ENCODE peak calls at places on chromosomes 13 and 19, in ten cellular contexts. X, B, N, O, V, J, M, W, U and E are unnamed samples.

GRCh38 chr13:72808917-72809500 is 27.1 kb downstream of the PIBF1 start:
- DNase-seq in U (peak; percentile 48), W (no peak), N (no peak), V (no peak), M (no peak), O (no peak), X (peak; percentile 9), J (no peak), B (no peak), E (no peak)

GRCh38 chr19:39223703-39224279 is 19.7 kb upstream of the SYCN start:
- DNase-seq in B (no peak), U (no peak), O (no peak), V (no peak), N (no peak), M (no peak), J (no peak), W (no peak), X (peak; percentile 37), E (no peak)

GRCh38 chr19:33604651-33605050 is 17.1 kb upstream of the CHST8 start:
- DNase-seq in X (no peak), N (no peak), J (no peak), M (no peak), V (no peak), U (no peak), B (no peak), W (no peak), O (no peak), E (no peak)

GRCh38 chr19:15453091-15453498 is 3.3 kb upstream of the WIZ start:
- DNase-seq in N (no peak), W (no peak), O (no peak), U (no peak), V (peak; percentile 63), B (no peak), X (no peak), J (no peak), M (peak; percentile 89), E (no peak)

GRCh38 chr13:113836917-113837553 is 26.8 kb downstream of the GAS6 start:
- DNase-seq in O (peak; percentile 58), M (no peak), N (no peak), B (no peak), W (peak; percentile 67), J (peak; percentile 76), X (no peak), V (peak; percentile 89), U (no peak), E (no peak)

GRCh38 chr19:45419895-45420294 is 3.8 kb downstream of the ERCC1 start:
- DNase-seq in U (no peak), J (no peak), V (no peak), B (no peak), W (no peak), X (no peak), M (no peak), N (no peak), O (no peak), E (no peak)

GRCh38 chr13:106443625-106444024 is 91.8 kb downstream of the EFNB2 start:
- DNase-seq in V (no peak), X (no peak), J (no peak), N (no peak), U (no peak), W (no peak), O (no peak), M (no peak), B (no peak), E (no peak)

GRCh38 chr13:89951341-89951740 is 1396.1 kb upstream of the MIR17HG start:
- DNase-seq in O (no peak), V (no peak), W (no peak), J (no peak), N (no peak), M (no peak), X (no peak), B (no peak), U (no peak), E (no peak)

GRCh38 chr19:364496-365287 is 20.1 kb upstream of the MIER2 start:
- DNase-seq in B (no peak), U (no peak), V (no peak), W (no peak), X (no peak), O (no peak), M (no peak), N (no peak), J (no peak), E (no peak)
- H3K27me3 ChIP-seq in B (no peaks in the 10 kb centered on the region), U (no peaks in the 10 kb centered on the region), V (no peaks in the 10 kb centered on the region), W (no peaks in the 10 kb centered on the region), X (no peaks in the 10 kb centered on the region), O (peaks cover 11% of the 10 kb centered on the region), M (no peaks in the 10 kb centered on the region), N (peaks cover 9% of the 10 kb centered on the region), J (peaks cover 69% of the 10 kb centered on the region), E (no peaks in the 10 kb centered on the region)

GRCh38 chr19:55366790-55367189 is 3.5 kb downstream of the IL11 start:
- DNase-seq in B (no peak), J (no peak), X (no peak), V (no peak), N (no peak), U (no peak), W (no peak), M (no peak), O (no peak), E (no peak)

GRCh38 chr19:55370305-55370988 is at the start of gene IL11:
- DNase-seq in O (no peak), W (no peak), M (no peak), X (no peak), N (no peak), V (no peak), J (no peak), U (no peak), B (no peak), E (no peak)

GRCh38 chr19:55368106-55368505 is 2.2 kb downstream of the IL11 start:
- DNase-seq in U (no peak), B (no peak), X (no peak), V (no peak), W (no peak), O (no peak), J (no peak), M (peak; percentile 65), N (no peak), E (no peak)

GRCh38 chr19:55369651-55370304 is 485 bp downstream of the IL11 start:
- DNase-seq in U (peak; percentile 40), W (no peak), M (peak; percentile 82), O (no peak), N (no peak), X (peak; percentile 63), B (peak; percentile 37), J (no peak), V (no peak), E (no peak)

DNA sequence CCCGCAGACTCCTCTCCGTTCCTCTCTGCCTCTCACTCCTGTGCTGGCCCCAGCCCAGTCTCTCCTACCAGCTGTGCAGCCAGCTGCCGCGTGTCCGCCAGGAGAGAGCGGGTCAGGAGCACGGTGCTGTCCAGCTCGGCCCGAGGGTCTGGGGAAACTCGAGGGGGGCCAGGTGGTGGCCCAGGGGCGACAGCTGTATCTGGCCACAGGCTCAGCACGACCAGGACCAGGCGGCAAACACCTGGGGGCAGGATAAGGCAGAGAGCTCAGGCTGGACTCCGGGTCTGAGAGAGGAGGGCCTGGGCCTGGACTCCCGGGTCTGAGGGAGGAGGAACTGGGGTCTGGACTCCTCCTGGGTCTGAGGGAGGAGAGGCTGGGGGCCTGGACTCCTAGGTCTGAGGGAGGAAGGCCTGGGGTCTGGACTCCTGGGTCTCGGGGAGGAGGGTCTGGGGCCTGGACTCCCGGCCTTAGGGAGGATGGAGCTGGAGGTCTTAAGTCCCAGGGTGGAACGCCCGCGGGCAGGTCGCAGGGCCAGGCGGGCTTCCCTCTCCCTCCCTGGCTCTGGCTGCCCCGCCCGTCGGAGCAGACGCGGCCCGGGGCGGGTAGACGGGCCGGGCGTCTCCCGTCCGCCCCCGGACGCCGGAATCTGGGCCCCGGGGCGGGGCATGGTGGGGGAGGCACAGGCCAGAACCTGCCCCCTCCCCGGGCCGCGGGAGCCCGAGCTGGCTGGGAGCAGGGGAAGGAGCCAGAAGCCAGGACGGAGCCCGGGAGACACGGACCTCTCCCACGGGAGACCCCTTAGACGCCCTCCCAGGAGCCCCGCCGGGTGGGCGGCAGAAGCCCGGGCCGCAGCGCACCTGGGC is 1.3 kb downstream of the IL11 start:
- DNase-seq in V (no peak), B (no peak), J (no peak), U (peak; percentile 20), N (no peak), M (peak; percentile 89), O (no peak), X (no peak), W (no peak), E (no peak)
- H3K4me3 ChIP-seq in V (no peak overlapping the region), B (no peak overlapping the region), J (peak overlapping the region; percentile 45), U (no peak overlapping the region), N (no peak overlapping the region), M (peak overlapping the region; percentile 17), O (peak overlapping the region; percentile 22), X (peak overlapping the region; percentile 73), W (no peak overlapping the region), E (peak overlapping the region; percentile 32)

GRCh38 chr19:4067396-4068057 is 828 bp upstream of the ZBTB7A start:
- DNase-seq in U (no peak), B (no peak), V (no peak), O (peak; percentile 48), X (no peak), N (no peak), J (no peak), M (peak; percentile 90), W (no peak), E (no peak)

GRCh38 chr19:4069331-4069959 is 2.7 kb upstream of the ZBTB7A start:
- DNase-seq in M (no peak), U (peak; percentile 91), W (no peak), X (no peak), N (peak; percentile 62), B (peak; percentile 63), V (no peak), O (peak; percentile 63), J (no peak), E (no peak)

GRCh38 chr19:4066176-4066606 is 508 bp downstream of the ZBTB7A start:
- DNase-seq in X (no peak), V (no peak), B (peak; percentile 83), O (peak; percentile 67), M (peak; percentile 91), W (peak; percentile 76), N (peak; percentile 52), J (peak; percentile 63), U (no peak), E (no peak)

GRCh38 chr19:4066682-4067395 is at the start of gene ZBTB7A:
- DNase-seq in U (peak; percentile 87), O (peak; percentile 86), M (peak; percentile 96), N (peak; percentile 91), X (no peak), W (peak; percentile 87), B (peak; percentile 87), V (peak; percentile 95), J (peak; percentile 87), E (no peak)

DNA sequence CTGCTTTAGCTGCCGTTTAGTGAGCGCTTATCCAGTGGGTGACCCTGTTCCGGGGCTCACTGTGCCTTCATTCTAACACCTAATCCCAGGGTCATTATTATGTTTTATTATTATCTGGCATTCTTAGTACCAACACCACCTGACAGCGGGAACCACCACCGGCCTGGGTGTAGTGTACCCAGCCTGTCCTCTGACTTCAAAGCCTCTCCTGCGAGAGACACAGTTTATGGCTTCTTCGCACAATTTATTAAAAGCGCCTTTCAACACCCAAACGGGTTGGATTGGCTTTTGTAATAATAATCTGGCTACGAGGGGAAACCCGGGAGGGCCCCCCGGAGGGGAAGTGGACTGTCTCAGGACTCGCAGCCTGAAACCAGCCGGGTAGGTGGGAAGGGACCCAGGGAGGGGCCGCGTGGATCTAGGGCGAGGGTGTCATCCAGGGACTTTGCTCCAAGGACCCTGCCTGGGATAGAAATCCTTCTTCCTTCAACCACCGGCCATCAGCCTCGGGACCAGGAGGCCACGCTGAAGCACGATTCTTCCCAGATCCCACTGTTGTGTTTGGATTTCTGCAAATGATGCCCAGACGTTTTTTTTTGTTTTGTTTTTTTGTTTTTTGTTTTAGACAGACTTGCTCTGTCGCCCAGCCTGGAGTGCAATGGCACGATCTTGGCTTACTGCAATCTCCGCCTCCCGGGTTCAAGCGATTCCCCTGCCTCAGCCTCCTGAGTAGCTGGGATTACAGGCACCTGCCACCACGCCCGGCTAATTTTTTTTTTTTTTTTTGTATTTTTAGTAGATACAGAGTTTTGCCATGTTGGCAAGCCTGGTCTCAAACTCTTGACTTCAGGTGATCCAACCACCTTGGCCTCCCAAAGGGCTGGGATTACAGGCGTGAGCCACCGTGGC is 1.6 kb upstream of the ZBTB7A start:
- DNase-seq in M (no peak), B (no peak), N (peak; percentile 76), X (no peak), J (no peak), U (peak; percentile 44), V (no peak), O (no peak), W (no peak), E (no peak)
- H3K27ac ChIP-seq in M (peak overlapping the region; percentile 97), B (peak overlapping the region; percentile 83), N (peak overlapping the region; percentile 100), X (no peak overlapping the region), J (peak overlapping the region; percentile 99), U (peak overlapping the region; percentile 90), V (peak overlapping the region; percentile 98), O (peak overlapping the region; percentile 86), W (peak overlapping the region; percentile 79), E (no peak overlapping the region)

GRCh38 chr19:35995655-35995993 is 636 bp downstream of the SDHAF1 start:
- DNase-seq in J (peak; percentile 25), V (peak; percentile 67), B (peak; percentile 54), M (peak; percentile 85), O (peak; percentile 46), U (peak; percentile 67), X (no peak), W (peak; percentile 68), N (peak; percentile 58), E (no peak)
- H3K27me3 ChIP-seq in J (no peaks in the 10 kb centered on the region), V (no peaks in the 10 kb centered on the region), B (no peaks in the 10 kb centered on the region), M (no peaks in the 10 kb centered on the region), O (no peaks in the 10 kb centered on the region), U (no peaks in the 10 kb centered on the region), X (no peaks in the 10 kb centered on the region), W (no peaks in the 10 kb centered on the region), N (no peaks in the 10 kb centered on the region), E (no peaks in the 10 kb centered on the region)